ENCODE peak calls at places on chromosome 1, in six cellular contexts. R is K562, L is HCT116, T is H1, X is GM12878, M is SK-N-SH. K is an unnamed sample.

GRCh38 chr1:10812387-10812915 is 16.0 kb upstream of the CASZ1 start:
- DNase-seq in R (no peak), L (no peak), T (no peak), X (no peak), M (no peak), K (no peak)

GRCh38 chr1:147600119-147601111 is 59.1 kb downstream of the BCL9 start:
- DNase-seq in R (peak), L (no peak), T (no peak), X (no peak), M (no peak), K (no peak)

GRCh38 chr1:239870194-239870593 is 221.5 kb upstream of the FMN2 start:
- DNase-seq in R (no peak), L (no peak), T (no peak), X (no peak), M (peak), K (no peak)

GRCh38 chr1:236677641-236678235 is 8.6 kb upstream of the ACTN2 start:
- DNase-seq in R (no peak), L (no peak), T (no peak), X (no peak), M (no peak), K (no peak)

GRCh38 chr1:1894354-1895049 is 3.6 kb upstream of the GNB1 start:
- DNase-seq in R (no peak), L (no peak), T (no peak), X (no peak), M (no peak), K (no peak)

GRCh38 chr1:62286778-62287224 is 32.4 kb downstream of the KANK4 start:
- DNase-seq in R (no peak), L (no peak), T (peak), X (no peak), M (no peak), K (no peak)

GRCh38 chr1:4655674-4656532 is 1.5 kb downstream of the AJAP1 start:
- DNase-seq in R (peak), L (no peak), T (peak), X (no peak), M (peak), K (peak)

GRCh38 chr1:179334440-179334839 is 31.3 kb upstream of the AXDND1 start:
- DNase-seq in R (no peak), L (no peak), T (no peak), X (no peak), M (no peak), K (no peak)

GRCh38 chr1:205961970-205962820 is 18.9 kb upstream of the SLC26A9 start:
- DNase-seq in R (no peak), L (no peak), T (no peak), X (no peak), M (no peak), K (no peak)

GRCh38 chr1:210446479-210446878 is 117.8 kb downstream of the HHAT start:
- DNase-seq in R (no peak), L (no peak), T (no peak), X (no peak), M (no peak), K (no peak)

GRCh38 chr1:59574085-59574484 is 240.7 kb upstream of the HOOK1 start:
- DNase-seq in R (no peak), L (no peak), T (no peak), X (no peak), M (no peak), K (no peak)

GRCh38 chr1:112546076-112546475 is 37.3 kb downstream of the WNT2B start:
- DNase-seq in R (no peak), L (no peak), T (no peak), X (no peak), M (no peak), K (no peak)

GRCh38 chr1:218874313-218874712 is 299.4 kb upstream of the LYPLAL1 start:
- DNase-seq in R (no peak), L (no peak), T (no peak), X (no peak), M (no peak), K (no peak)

GRCh38 chr1:46102769-46103476 is 29.5 kb downstream of the PIK3R3 start:
- DNase-seq in R (no peak), L (no peak), T (no peak), X (no peak), M (no peak), K (no peak)

GRCh38 chr1:80468356-80468755 is 1332.4 kb upstream of the ADGRL2 start:
- DNase-seq in R (no peak), L (no peak), T (no peak), X (no peak), M (no peak), K (no peak)

GRCh38 chr1:48776400-48777218 is at the start of gene BEND5:
- DNase-seq in R (no peak), L (no peak), T (peak), X (no peak), M (peak), K (no peak)

GRCh38 chr1:217275617-217276398 is 355.1 kb downstream of the GPATCH2 start:
- DNase-seq in R (no peak), L (no peak), T (no peak), X (no peak), M (peak), K (no peak)

GRCh38 chr1:203671808-203672207 is 45.2 kb downstream of the ATP2B4 start:
- DNase-seq in R (no peak), L (no peak), T (no peak), X (no peak), M (no peak), K (no peak)

GRCh38 chr1:32470991-32471694 is 6.3 kb downstream of the ZBTB8B start:
- DNase-seq in R (peak), L (no peak), T (peak), X (no peak), M (no peak), K (no peak)

GRCh38 chr1:42684139-42684538 is 1.9 kb downstream of the YBX1 start:
- DNase-seq in R (no peak), L (no peak), T (no peak), X (no peak), M (peak), K (no peak)

GRCh38 chr1:100523038-100523649 is 14.8 kb upstream of the GPR88 start:
- DNase-seq in R (no peak), L (no peak), T (no peak), X (peak), M (no peak), K (no peak)

GRCh38 chr1:209860293-209860881 is 32.6 kb downstream of the UTP25 start:
- DNase-seq in R (peak), L (peak), T (peak), X (no peak), M (peak), K (peak)

GRCh38 chr1:23216771-23217420 is 406 bp downstream of the HTR1D start:
- DNase-seq in R (peak), L (no peak), T (peak), X (no peak), M (peak), K (peak)

GRCh38 chr1:229102741-229103480 is 168.0 kb upstream of the RAB4A start:
- DNase-seq in R (no peak), L (no peak), T (no peak), X (no peak), M (no peak), K (no peak)

GRCh38 chr1:15275921-15276683 is 29.1 kb downstream of the FHAD1 start:
- DNase-seq in R (no peak), L (no peak), T (no peak), X (no peak), M (no peak), K (no peak)

DNA sequence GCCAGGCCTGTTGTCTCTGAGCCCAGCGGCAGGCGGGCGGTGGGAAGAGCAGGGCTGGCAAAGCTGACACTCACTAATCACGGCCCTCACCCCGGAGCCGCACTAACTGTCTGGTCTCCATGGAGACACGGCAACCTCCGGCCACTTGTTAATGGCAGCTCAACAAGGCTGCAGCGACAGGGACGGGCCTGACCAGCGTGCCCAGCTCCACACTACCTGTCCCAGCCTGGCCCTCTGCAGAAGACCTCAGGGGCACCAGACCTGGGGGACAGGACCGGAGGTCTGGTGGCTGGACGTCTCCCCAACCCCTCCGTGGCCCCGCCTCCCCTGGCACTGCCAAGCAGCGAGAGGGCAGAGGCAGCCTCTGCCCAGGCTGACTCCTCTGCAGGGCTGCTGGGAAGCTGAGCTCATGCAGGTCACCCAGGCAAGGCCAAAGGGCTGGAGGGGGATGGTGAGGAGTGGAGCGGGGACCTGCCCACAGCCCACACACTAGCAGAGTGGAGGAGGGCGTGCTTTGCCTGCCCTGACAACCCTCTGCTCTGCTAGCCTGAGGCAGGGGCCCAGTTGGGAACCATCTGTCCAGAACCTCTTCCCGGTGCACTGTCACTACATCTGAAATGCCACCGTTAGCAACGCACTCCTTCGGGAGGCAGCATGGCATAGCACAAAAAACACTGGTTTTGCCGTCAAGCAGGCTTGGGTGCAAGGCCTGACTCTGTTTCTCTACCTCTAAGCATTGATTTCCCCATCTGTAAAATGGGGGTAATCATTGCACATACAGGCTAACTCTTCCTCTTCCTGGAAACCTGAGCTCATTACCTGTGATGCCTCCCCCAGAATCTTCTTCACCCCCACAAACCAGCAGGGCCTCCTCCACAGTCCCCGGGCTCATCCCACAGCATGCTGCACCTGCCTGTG is 29.6 kb upstream of the WASF2 start:
- DNase-seq in R (no peak), L (no peak), T (no peak), X (no peak), M (peak), K (no peak)
- TF ChIP-seq JUND in R (no peak), L (no peak), T (no peak), X (no peak), M (no peak), K (no peak)

DNA sequence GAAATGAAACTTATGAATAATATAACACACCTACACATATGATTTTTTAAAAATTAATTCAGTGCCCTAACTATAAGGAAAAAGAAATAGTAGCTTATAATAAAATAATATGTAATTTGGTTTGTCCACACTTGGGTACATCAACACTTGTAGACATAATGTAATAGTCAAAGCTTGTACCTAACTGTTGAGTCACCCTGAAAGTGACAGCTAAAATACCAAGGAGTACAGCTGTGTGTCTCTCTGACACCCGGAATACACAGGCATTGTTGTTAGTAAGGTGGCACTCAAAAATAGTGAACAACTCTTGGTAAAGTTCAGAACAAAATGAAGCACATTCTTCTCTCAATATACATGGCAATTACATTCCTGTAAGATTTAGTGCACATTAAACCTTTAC is 243.4 kb downstream of the TRABD2B start:
- DNase-seq in R (no peak), L (no peak), T (no peak), X (no peak), M (no peak), K (no peak)
- TF ChIP-seq JUND in R (no peak), L (no peak), T (no peak), X (no peak), M (no peak), K (no peak)

GRCh38 chr1:245500546-245500945 is 345.8 kb downstream of the KIF26B start:
- DNase-seq in R (no peak), L (no peak), T (no peak), X (no peak), M (no peak), K (no peak)
- TF ChIP-seq JUND in R (no peak), L (no peak), T (no peak), X (no peak), M (peak), K (no peak)

GRCh38 chr1:165925498-165926079 is 98.2 kb downstream of the UCK2 start:
- DNase-seq in R (no peak), L (no peak), T (no peak), X (no peak), M (no peak), K (no peak)

GRCh38 chr1:165927169-165927568 is 99.8 kb downstream of the UCK2 start:
- DNase-seq in R (no peak), L (no peak), T (no peak), X (no peak), M (no peak), K (no peak)

GRCh38 chr1:165930961-165931360 is 103.5 kb downstream of the UCK2 start:
- DNase-seq in R (no peak), L (no peak), T (no peak), X (no peak), M (no peak), K (no peak)

GRCh38 chr1:165924096-165924495 is 96.7 kb downstream of the UCK2 start:
- DNase-seq in R (no peak), L (no peak), T (no peak), X (no peak), M (no peak), K (no peak)

DNA sequence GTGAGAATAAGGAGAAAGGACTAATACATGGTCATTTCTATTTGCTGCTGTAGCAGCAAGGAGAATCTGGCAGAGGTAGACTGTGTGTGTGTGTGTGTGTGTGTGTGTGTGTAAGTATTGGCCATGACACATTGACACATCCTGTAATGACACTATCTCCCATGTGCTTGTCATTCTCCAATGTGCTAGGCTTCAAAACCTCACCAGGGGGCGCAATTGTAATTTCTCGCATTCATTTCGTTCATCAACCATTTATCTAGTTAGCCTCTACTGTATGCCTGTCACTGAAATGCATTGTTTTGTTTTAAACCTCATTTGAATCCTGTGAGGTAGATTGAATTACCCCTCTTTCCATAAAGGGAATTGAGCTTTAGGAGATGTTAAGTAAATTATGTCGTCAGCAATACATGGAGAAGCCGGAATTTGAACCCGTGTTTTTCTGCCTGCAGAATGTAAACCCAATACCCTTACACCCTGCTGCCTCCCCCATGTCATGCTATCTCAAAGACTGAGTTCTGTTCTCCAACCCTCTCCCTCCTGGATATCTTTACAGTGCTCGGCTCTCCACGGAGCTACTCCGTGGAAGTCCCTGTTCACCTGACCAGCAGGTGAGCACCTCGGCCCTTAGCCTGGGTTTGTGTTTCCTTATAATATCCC is 100.8 kb downstream of the UCK2 start:
- DNase-seq in R (peak), L (peak), T (peak), X (no peak), M (peak), K (peak)
- TF ChIP-seq JUND in R (no peak), L (no peak), T (no peak), X (no peak), M (no peak), K (no peak)

GRCh38 chr1:231818342-231818741 is 191.8 kb downstream of the DISC1 start:
- DNase-seq in R (no peak), L (no peak), T (no peak), X (no peak), M (no peak), K (no peak)
- TF ChIP-seq JUND in R (no peak), L (no peak), T (no peak), X (no peak), M (no peak), K (no peak)

GRCh38 chr1:151611288-151611790 is 511 bp upstream of the SNX27 start:
- DNase-seq in R (peak), L (no peak), T (no peak), X (no peak), M (no peak), K (peak)
- TF ChIP-seq JUND in R (no peak), L (no peak), T (no peak), X (no peak), M (no peak), K (no peak)

GRCh38 chr1:19645544-19646252 is 1.6 kb downstream of the NBL1 start:
- DNase-seq in R (no peak), L (no peak), T (peak), X (no peak), M (peak), K (no peak)

GRCh38 chr1:19643113-19643512 is 998 bp upstream of the NBL1 start:
- DNase-seq in R (peak), L (peak), T (no peak), X (no peak), M (peak), K (peak)

GRCh38 chr1:19644761-19645543 is 841 bp downstream of the NBL1 start:
- DNase-seq in R (no peak), L (no peak), T (peak), X (no peak), M (peak), K (no peak)

GRCh38 chr1:19644422-19644760 is 280 bp downstream of the NBL1 start:
- DNase-seq in R (no peak), L (no peak), T (no peak), X (no peak), M (peak), K (no peak)

DNA sequence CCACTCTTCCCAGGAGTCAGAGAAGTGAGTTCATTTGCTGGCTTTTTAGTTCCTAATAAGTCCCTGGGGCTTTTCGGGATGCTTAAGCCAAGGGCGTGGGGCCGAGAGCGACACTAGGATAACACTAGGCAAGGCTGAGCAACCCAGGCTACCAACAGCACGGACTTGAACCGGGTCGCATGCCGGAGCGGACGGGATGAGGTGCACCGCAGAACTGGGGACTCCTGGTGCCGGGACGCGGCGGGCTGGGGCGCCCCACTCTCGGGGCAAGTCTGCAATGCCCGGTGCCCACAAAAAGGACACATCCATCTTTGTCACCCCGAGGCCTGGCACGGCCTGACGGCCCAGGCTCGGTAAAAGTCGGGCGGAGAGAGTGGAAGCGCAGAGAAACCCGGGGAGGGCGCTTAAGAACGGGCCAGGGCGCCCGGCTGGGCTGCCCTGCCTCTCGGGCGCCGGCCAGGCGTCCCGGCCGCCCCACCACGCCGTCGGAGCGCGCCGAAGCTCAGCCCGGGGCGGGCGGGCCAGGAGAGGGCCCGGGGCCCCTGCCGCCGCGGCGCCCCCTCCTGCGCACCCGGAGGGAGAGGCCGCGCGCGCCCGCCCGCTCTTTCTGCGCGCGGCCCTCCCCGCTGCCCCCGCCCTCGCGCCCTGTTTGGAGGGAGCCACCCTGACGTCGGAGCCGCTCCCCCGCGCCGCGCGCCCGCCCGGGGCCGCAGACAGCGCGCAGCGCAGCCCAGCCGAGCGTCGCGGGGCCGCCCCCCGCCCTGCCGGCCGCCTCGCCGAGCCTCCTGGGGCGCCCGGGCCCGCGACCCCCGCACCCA is at the start of gene NBL1:
- DNase-seq in R (peak), L (no peak), T (peak), X (no peak), M (peak), K (peak)
- TF ChIP-seq JUND in R (no peak), L (no peak), T (no peak), X (no peak), M (no peak), K (no peak)

GRCh38 chr1:207711285-207711684 is 40.6 kb upstream of the CD46 start:
- DNase-seq in R (no peak), L (peak), T (no peak), X (no peak), M (no peak), K (no peak)
- TF ChIP-seq JUND in R (no peak), L (no peak), T (no peak), X (no peak), M (no peak), K (no peak)